ENCODE peak calls at places on chromosome 14, in five cellular contexts. C, Q, O, H and D are unnamed samples.

GRCh38 chr14:59482471-59483331 is 1.5 kb downstream of the L3HYPDH start:
- DNase-seq in C (peak), Q (no peak), O (peak), H (peak), D (peak)

GRCh38 chr14:100155049-100155621 is 4.3 kb downstream of the DEGS2 start:
- DNase-seq in C (peak), Q (no peak), O (peak), H (peak), D (no peak)

GRCh38 chr14:59097681-59098080 is 90.8 kb upstream of the DAAM1 start:
- DNase-seq in C (no peak), Q (no peak), O (no peak), H (no peak), D (no peak)

GRCh38 chr14:65958664-65959562 is 527.3 kb upstream of the CCDC196 start:
- DNase-seq in C (no peak), Q (no peak), O (no peak), H (no peak), D (no peak)

GRCh38 chr14:99541677-99542470 is 60.7 kb downstream of the CCNK start:
- DNase-seq in C (no peak), Q (no peak), O (no peak), H (no peak), D (no peak)

GRCh38 chr14:49977126-49977841 is 84.4 kb downstream of the ARF6 start:
- DNase-seq in C (no peak), Q (no peak), O (no peak), H (no peak), D (no peak)

GRCh38 chr14:76924363-76925151 is 98.3 kb downstream of the LRRC74A start:
- DNase-seq in C (no peak), Q (no peak), O (no peak), H (peak), D (no peak)

GRCh38 chr14:63923422-63923752 is 70.6 kb downstream of the SYNE2 start:
- DNase-seq in C (no peak), Q (no peak), O (no peak), H (no peak), D (no peak)

GRCh38 chr14:85248881-85249635 is 280.9 kb upstream of the FLRT2 start:
- DNase-seq in C (no peak), Q (no peak), O (no peak), H (no peak), D (peak)

GRCh38 chr14:69776875-69777453 is 10.0 kb downstream of the SRSF5 start:
- DNase-seq in C (no peak), Q (no peak), O (no peak), H (no peak), D (no peak)

GRCh38 chr14:65361920-65362319 is 50.6 kb upstream of the FUT8 start:
- DNase-seq in C (no peak), Q (no peak), O (no peak), H (peak), D (peak)

GRCh38 chr14:72606879-72607278 is 287.0 kb downstream of the DPF3 start:
- DNase-seq in C (no peak), Q (no peak), O (no peak), H (no peak), D (no peak)

GRCh38 chr14:76514599-76514998 is 138.7 kb downstream of the ESRRB start:
- DNase-seq in C (no peak), Q (no peak), O (no peak), H (peak), D (peak)

GRCh38 chr14:72652179-72652578 is 241.7 kb downstream of the DPF3 start:
- DNase-seq in C (no peak), Q (no peak), O (no peak), H (no peak), D (no peak)

GRCh38 chr14:65184032-65184764 is 81.9 kb upstream of the MAX start:
- DNase-seq in C (no peak), Q (no peak), O (no peak), H (no peak), D (no peak)

GRCh38 chr14:88993946-88994345 is 169.5 kb downstream of the TTC8 start:
- DNase-seq in C (no peak), Q (no peak), O (no peak), H (peak), D (no peak)

GRCh38 chr14:52023518-52023917 is 34.2 kb downstream of the RTRAF start:
- DNase-seq in C (no peak), Q (peak), O (no peak), H (no peak), D (peak)

GRCh38 chr14:90758959-90759358 is 57.3 kb downstream of the TTC7B start:
- DNase-seq in C (peak), Q (peak), O (peak), H (peak), D (peak)

GRCh38 chr14:91912035-91912434 is 35.5 kb downstream of the FBLN5 start:
- DNase-seq in C (no peak), Q (peak), O (no peak), H (no peak), D (no peak)

GRCh38 chr14:75854247-75854799 is 127.5 kb downstream of the TGFB3 start:
- DNase-seq in C (no peak), Q (no peak), O (no peak), H (no peak), D (no peak)

GRCh38 chr14:20515846-20516245 is 10.5 kb downstream of the RNASE10 start:
- DNase-seq in C (no peak), Q (no peak), O (no peak), H (no peak), D (no peak)

GRCh38 chr14:77268989-77269595 is 1.9 kb downstream of the NGB start:
- DNase-seq in C (no peak), Q (no peak), O (no peak), H (no peak), D (peak)

GRCh38 chr14:68395585-68395984 is 397.3 kb downstream of the ZFP36L1 start:
- DNase-seq in C (no peak), Q (peak), O (no peak), H (no peak), D (peak)

GRCh38 chr14:68397827-68398226 is 395.0 kb downstream of the ZFP36L1 start:
- DNase-seq in C (no peak), Q (no peak), O (no peak), H (no peak), D (no peak)

GRCh38 chr14:68396411-68396930 is 396.4 kb downstream of the ZFP36L1 start:
- DNase-seq in C (no peak), Q (no peak), O (no peak), H (no peak), D (no peak)

GRCh38 chr14:68399971-68400370 is 392.9 kb downstream of the ZFP36L1 start:
- DNase-seq in C (no peak), Q (no peak), O (no peak), H (no peak), D (no peak)

DNA sequence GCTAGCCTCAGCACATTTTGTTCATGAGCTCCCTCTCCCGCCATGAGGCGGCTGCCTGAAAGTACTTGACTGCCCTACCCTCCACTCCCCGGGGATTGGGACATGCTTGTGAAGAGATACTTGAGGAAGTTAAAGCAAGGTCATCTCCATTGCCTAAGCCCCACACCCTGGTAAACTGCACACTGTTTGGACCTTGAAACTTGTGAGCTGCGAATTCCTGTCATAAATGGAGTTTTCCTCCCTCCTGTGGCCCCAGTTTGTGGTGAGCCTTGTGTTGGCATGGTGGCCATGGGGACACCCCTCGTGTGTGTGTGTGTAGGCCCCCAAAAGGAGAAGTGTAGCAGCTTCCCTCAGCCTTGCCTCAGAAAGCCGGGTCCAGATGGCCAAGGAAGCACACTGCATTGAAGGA is 395.5 kb downstream of the ZFP36L1 start:
- DNase-seq in C (no peak), Q (peak), O (peak), H (peak), D (peak)
- TF ChIP-seq POLR2A in C (no peak), Q (no peak), O (peak), H (no peak), D (no peak)

GRCh38 chr14:35401422-35401729 is 3.2 kb downstream of the NFKBIA start:
- DNase-seq in C (no peak), Q (no peak), O (no peak), H (no peak), D (no peak)

GRCh38 chr14:35402323-35403084 is 2.0 kb downstream of the NFKBIA start:
- DNase-seq in C (no peak), Q (peak), O (peak), H (no peak), D (peak)

GRCh38 chr14:35400707-35401421 is 3.7 kb downstream of the NFKBIA start:
- DNase-seq in C (no peak), Q (peak), O (peak), H (no peak), D (peak)

GRCh38 chr14:35403085-35403396 is 1.5 kb downstream of the NFKBIA start:
- DNase-seq in C (no peak), Q (peak), O (peak), H (peak), D (peak)

GRCh38 chr14:35401853-35402252 is 2.7 kb downstream of the NFKBIA start:
- DNase-seq in C (no peak), Q (peak), O (no peak), H (peak), D (no peak)
- TF ChIP-seq POLR2A in C (no peak), Q (no peak), O (no peak), H (no peak), D (no peak)

GRCh38 chr14:101947904-101948665 is 16.3 kb upstream of the DYNC1H1 start:
- DNase-seq in C (peak), Q (peak), O (peak), H (peak), D (peak)
- TF ChIP-seq POLR2A in C (peak), Q (peak), O (peak), H (peak), D (peak)

DNA sequence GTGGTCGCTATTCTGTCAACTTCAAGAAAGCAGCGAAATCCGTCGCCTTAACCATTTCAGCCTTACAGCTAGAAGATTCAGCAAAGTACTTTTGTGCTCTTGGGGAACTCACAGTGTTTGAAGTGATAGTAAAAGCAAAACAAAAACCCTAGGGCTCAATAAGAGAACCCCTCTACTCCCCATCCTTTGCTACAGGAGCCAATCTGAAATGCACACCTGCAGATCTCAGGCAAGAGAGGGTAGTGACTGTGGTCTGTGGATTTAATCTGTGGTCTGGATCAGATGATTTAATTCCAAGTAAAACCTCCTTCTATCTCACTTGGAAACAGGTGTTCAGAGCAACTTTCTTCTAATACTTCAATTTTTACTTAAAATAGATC is 422.9 kb upstream of the OR4E1 start:
- DNase-seq in C (no peak), Q (no peak), O (no peak), H (no peak), D (no peak)
- TF ChIP-seq POLR2A in C (no peak), Q (no peak), O (no peak), H (no peak), D (no peak)

GRCh38 chr14:94378527-94379290 is 9.7 kb downstream of the SERPINA1 start:
- DNase-seq in C (no peak), Q (peak), O (no peak), H (no peak), D (no peak)
- TF ChIP-seq POLR2A in C (no peak), Q (no peak), O (no peak), H (no peak), D (no peak)